ENCODE peak calls at places on chromosomes 7 and 10, in four cellular contexts. U, L, H and F are unnamed samples.

GRCh38 chr10:101767600-101767945 is 8.3 kb downstream of the FGF8 start:
- DNase-seq in L (no peak), H (no peak), U (no peak), F (no peak)

GRCh38 chr7:153027904-153028303 is 268.4 kb downstream of the ACTR3B start:
- DNase-seq in H (no peak), U (no peak), L (no peak), F (no peak)

GRCh38 chr10:33494694-33495093 is 160.2 kb upstream of the NRP1 start:
- DNase-seq in L (no peak), H (no peak), U (no peak), F (no peak)

GRCh38 chr7:80830584-80831319 is 88.1 kb downstream of the SEMA3C start:
- DNase-seq in H (no peak), U (peak; percentile 55), L (no peak), F (no peak)

GRCh38 chr7:44798649-44799275 is 2.3 kb downstream of the PPIA start:
- DNase-seq in L (no peak), H (no peak), U (no peak), F (no peak)

GRCh38 chr10:33329178-33329577 is 5.3 kb downstream of the NRP1 start:
- DNase-seq in H (no peak), U (no peak), L (no peak), F (no peak)

GRCh38 chr10:88097092-88097894 is 233.9 kb downstream of the PTEN start:
- DNase-seq in L (no peak), H (no peak), U (peak; percentile 52), F (no peak)

GRCh38 chr10:71982269-71983178 is 18.3 kb downstream of the CHST3 start:
- DNase-seq in H (no peak), L (no peak), U (no peak), F (no peak)

GRCh38 chr10:34206078-34206477 is 609.0 kb downstream of the PARD3 start:
- DNase-seq in H (no peak), L (peak; percentile 31), U (no peak), F (peak; percentile 16)

GRCh38 chr10:89086801-89087513 is 96.4 kb downstream of the FAS start:
- DNase-seq in L (no peak), H (no peak), U (peak; percentile 100), F (no peak)

GRCh38 chr10:89846786-89847185 is 145.4 kb downstream of the KIF20B start:
- DNase-seq in H (no peak), U (no peak), L (no peak), F (no peak)

GRCh38 chr10:70268376-70268775 is 15.4 kb downstream of the NPFFR1 start:
- DNase-seq in U (no peak), H (no peak), L (no peak), F (no peak)

GRCh38 chr10:26374426-26374825 is 63.7 kb upstream of the APBB1IP start:
- DNase-seq in U (no peak), L (no peak), H (no peak), F (no peak)

GRCh38 chr7:3259711-3260424 is 41.2 kb upstream of the SDK1 start:
- DNase-seq in H (no peak), L (no peak), U (peak; percentile 25), F (no peak)

GRCh38 chr7:19209297-19209696 is 64.1 kb upstream of the FERD3L start:
- DNase-seq in H (no peak), L (no peak), U (no peak), F (no peak)
- TF ChIP-seq CTCF in H (no peak), L (no peak), U (no peak), F (no peak)

GRCh38 chr10:84236807-84237198 is 4.5 kb downstream of the LRIT1 start:
- DNase-seq in L (no peak), U (no peak), H (no peak), F (no peak)

GRCh38 chr10:84234508-84234907 is 6.8 kb downstream of the LRIT1 start:
- DNase-seq in H (no peak), U (no peak), L (no peak), F (no peak)

GRCh38 chr10:84235096-84235495 is 6.2 kb downstream of the LRIT1 start:
- DNase-seq in L (no peak), U (no peak), H (no peak), F (no peak)

GRCh38 chr10:84238909-84239308 is 2.4 kb downstream of the LRIT1 start:
- DNase-seq in U (no peak), H (no peak), L (no peak), F (no peak)

DNA sequence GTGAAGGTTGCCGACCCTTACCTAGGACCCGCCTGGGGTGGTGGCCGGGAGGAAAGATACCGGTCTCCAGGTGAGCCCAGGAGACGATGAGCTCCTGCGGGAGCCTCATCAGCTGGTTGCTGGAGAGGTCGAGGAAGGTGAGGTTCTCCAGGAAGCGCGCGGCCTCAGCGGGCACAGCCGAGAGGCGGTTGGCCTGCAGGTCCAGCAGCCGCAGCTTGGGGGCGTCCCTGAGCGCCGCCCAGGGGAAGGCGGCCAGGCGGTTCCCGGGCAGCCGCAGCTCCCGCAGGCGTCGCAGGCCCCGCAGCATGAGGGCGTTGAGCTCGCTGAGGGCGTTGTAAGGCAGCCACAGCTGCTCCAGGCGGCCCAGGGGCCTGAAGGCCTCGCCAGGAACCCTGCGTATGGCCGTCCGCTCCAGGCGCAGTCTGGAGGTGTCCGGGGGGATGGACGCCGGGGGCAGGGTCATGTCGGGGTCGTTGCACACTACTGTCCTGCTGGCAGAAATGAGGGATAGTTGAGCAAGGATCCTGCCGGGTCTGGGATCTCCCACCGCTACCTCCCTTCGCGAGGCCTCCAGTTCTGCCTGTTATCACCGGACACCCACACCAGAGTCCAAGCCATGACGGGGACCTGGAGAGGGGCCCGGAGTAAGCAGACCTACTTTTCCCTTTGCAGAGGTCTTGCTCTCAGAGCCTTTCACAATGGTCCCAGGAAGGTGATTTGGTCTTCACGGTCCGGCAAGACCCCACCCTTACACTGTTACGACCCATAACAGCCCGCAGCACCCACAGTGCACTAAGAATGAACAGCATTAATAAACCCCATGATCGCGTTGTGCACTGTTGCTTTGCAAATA is 3.9 kb downstream of the LRIT1 start:
- DNase-seq in U (no peak), H (no peak), L (no peak), F (no peak)
- TF ChIP-seq CTCF in U (no peak), H (peak; percentile 53), L (no peak), F (peak; percentile 9)

GRCh38 chr7:128322040-128322643 is 21.6 kb downstream of the RBM28 start:
- DNase-seq in H (peak; percentile 13), L (no peak), U (peak; percentile 63), F (no peak)
- TF ChIP-seq CTCF in H (peak; percentile 59), L (peak; percentile 36), U (peak; percentile 58), F (peak; percentile 40)

GRCh38 chr7:77798394-77799077 is at the start of the genes PHTF2 and TMEM60:
- DNase-seq in L (peak; percentile 94), H (peak; percentile 100), U (peak; percentile 100), F (peak; percentile 93)
- TF ChIP-seq CTCF in L (peak; percentile 62), H (no peak), U (peak; percentile 57), F (peak; percentile 37)

DNA sequence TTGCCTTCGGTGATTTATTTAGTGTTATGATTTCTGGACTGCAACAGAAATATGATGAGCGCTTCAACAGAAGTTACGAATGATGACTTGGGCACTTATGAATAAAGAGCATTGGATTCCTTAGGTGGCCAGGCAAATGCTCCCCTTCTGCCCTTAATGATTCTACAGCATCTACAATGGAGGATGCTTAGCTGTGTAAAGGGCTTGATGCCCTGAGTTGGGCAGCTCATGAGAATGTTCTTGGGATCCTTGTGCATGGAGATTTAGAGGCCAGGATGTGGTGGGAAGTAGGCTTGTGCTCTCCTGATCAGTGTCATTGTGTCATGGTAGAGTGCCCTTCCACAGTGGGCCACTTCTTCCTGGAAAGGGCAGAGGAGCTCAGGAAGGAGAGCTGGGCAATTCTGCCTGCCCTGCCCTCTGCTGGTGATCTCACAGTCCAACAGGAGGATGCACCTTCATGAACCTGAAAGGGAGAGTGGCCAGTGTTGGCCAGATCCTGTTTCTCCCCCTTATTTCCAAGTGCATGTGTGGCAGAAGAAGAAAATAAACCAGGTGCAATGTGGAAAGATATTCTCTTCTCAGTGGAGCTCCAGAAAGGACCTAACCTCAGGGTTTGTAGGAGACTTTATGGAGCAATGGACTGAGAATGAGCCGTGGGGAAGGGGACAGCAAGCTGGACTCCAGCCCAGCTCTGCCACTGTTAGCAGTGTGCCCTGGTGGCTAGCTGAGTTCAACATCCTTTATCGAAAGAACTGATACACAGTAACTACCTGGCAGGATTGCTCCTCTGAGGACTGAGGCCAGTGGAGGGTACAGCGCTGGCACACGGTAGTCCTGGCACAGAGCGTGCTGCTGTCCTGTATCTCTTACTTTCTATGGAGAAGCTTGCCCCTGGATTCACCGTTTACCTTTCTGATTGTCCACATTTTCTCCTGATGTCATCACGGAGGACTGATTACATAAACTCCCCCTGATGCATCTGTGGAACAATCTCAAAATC is 182.9 kb downstream of the BMPER start:
- DNase-seq in H (no peak), L (no peak), U (peak; percentile 73), F (no peak)
- TF ChIP-seq CTCF in H (peak; percentile 54), L (peak; percentile 52), U (peak; percentile 88), F (peak; percentile 57)

GRCh38 chr7:148485618-148486017 is 104.9 kb upstream of the C7orf33 start:
- DNase-seq in H (no peak), U (no peak), L (no peak), F (no peak)
- TF ChIP-seq CTCF in H (no peak), U (no peak), L (no peak), F (no peak)

DNA sequence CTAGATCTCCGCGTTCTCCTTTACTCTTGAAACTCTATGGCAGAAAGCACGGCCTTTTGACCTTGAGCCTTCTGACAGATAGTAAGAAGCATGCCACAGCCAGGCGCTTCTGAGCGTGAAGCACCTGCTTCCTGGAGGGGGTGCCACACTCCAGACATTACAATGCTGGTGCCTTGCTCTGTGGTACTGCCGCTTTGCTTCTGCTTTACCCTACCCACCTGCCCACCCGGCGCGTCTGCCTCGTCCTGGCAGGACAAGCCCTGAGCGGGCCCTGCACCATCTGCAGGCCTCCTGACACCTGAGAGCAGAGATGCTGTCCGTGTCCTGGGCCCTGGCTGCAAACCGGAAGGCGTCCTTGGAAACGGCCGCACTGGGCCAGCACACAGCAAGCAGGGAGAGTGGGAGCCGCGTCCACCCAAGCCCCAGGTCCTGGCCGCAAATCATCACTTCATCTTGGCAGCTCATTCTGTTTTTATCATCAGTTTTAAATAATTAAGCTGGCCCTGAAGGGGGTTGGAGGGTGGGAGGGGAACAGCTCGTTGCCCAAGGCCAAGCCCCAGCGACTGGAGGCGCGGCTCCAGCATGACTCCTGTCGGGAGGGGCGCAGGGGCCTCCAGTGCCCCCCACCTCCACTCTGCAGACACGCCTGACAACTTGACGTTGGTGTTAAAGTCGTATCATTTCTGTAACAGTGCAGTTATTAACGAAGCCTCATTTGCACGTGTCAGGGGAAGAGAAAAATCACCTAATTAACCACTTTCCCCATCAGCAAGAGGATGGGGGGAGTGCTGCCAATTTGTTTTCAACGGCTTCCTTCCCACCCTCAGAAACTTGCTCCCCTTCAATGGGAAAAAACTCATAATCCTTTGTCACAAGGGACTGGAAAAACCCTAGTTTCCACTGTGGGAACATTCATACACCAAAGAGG is 132.2 kb downstream of the MAD1L1 start:
- DNase-seq in U (no peak), H (no peak), L (peak; percentile 65), F (peak; percentile 82)
- TF ChIP-seq CTCF in U (no peak), H (no peak), L (peak; percentile 59), F (peak; percentile 54)

DNA sequence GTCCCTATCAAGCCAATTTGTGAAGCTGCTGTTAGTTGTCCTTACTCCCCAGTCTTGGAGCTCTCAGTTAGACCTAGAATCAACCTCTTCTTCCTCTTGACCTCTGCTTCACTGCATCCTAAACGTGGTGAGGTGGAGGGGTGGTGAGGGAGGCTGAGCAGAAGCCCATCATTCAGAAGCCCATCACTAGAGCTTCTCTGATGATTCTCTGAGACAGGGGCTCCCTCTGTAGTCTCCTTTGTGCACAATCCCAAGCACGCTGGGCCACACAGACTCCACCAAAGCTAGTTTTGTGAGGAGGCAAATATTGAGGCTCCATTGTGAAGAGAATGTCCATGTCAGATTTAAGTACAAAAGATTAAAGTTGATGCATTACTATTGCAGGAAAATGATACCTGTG is 163.8 kb upstream of the PRSS1 start:
- DNase-seq in H (no peak), U (no peak), L (no peak), F (no peak)
- TF ChIP-seq CTCF in H (peak; percentile 44), U (no peak), L (no peak), F (peak; percentile 57)

GRCh38 chr7:73569042-73569608 is 9.3 kb downstream of the TBL2 start:
- DNase-seq in H (no peak), L (no peak), U (no peak), F (no peak)
- TF ChIP-seq CTCF in H (no peak), L (no peak), U (no peak), F (no peak)